ENCODE peak calls at places on chromosomes 7 and 10, in ten cellular contexts. P is prostate gland, C is HL-60, J is spleen, L is H1, B is endothelial cell of umbilical vein, V is transverse colon, I is HCT116, Y is K562, K is GM23338. A is an unnamed sample.

GRCh38 chr10:105974803-105975456 is 1189.6 kb downstream of the SORCS1 start:
- DNase-seq in I (no peak), B (no peak), V (no peak), K (peak; percentile 75), J (no peak), Y (no peak), P (no peak), C (no peak), L (no peak), A (no peak)

GRCh38 chr10:119673271-119673670 is 22.1 kb downstream of the BAG3 start:
- DNase-seq in B (no peak), Y (no peak), V (no peak), K (no peak), J (no peak), P (no peak), L (no peak), I (no peak), C (no peak), A (no peak)

GRCh38 chr10:125538947-125539649 is 143.9 kb downstream of the TEX36 start:
- DNase-seq in B (peak; percentile 22), Y (no peak), J (no peak), L (no peak), K (peak; percentile 18), C (no peak), V (peak; percentile 81), P (peak; percentile 94), I (no peak), A (peak; percentile 57)

GRCh38 chr7:151598045-151598444 is 78.3 kb upstream of the RHEB start:
- DNase-seq in P (no peak), K (no peak), I (peak; percentile 48), J (no peak), L (no peak), V (no peak), Y (no peak), C (no peak), B (no peak), A (no peak)

GRCh38 chr10:109374215-109374614 is 549.1 kb downstream of the XPNPEP1 start:
- DNase-seq in B (no peak), P (no peak), C (no peak), K (no peak), J (no peak), L (no peak), V (no peak), I (no peak), Y (no peak), A (no peak)

GRCh38 chr10:32951111-32951510 is 6.9 kb downstream of the ITGB1 start:
- DNase-seq in B (no peak), Y (no peak), P (no peak), I (no peak), K (no peak), L (no peak), J (no peak), C (no peak), V (no peak), A (no peak)

GRCh38 chr10:127041561-127041960 is 136.3 kb downstream of the DOCK1 start:
- DNase-seq in C (no peak), J (no peak), I (peak; percentile 29), Y (no peak), L (no peak), K (no peak), V (no peak), B (peak; percentile 5), P (no peak), A (no peak)

GRCh38 chr7:138752568-138753518 is 45.0 kb upstream of the TMEM213 start:
- DNase-seq in P (peak; percentile 11), I (peak; percentile 93), C (peak; percentile 21), B (no peak), Y (no peak), K (peak; percentile 45), L (no peak), J (peak; percentile 91), V (peak; percentile 54), A (no peak)

GRCh38 chr7:97512441-97513207 is 219.3 kb upstream of the TAC1 start:
- DNase-seq in J (no peak), L (no peak), B (no peak), C (no peak), V (no peak), K (no peak), Y (no peak), I (no peak), P (no peak), A (no peak)

GRCh38 chr7:44634187-44634838 is 27.9 kb downstream of the OGDH start:
- DNase-seq in I (no peak), P (no peak), J (no peak), V (peak; percentile 61), B (peak; percentile 39), Y (no peak), K (no peak), L (no peak), C (no peak), A (no peak)

GRCh38 chr7:106122713-106123112 is 10.6 kb upstream of the SYPL1 start:
- DNase-seq in L (no peak), Y (no peak), K (no peak), C (no peak), I (no peak), P (no peak), V (no peak), J (no peak), B (no peak), A (no peak)

GRCh38 chr7:66247387-66248078 is 42.4 kb downstream of the TPST1 start:
- DNase-seq in B (no peak), J (no peak), P (no peak), L (no peak), I (no peak), K (no peak), V (no peak), Y (no peak), C (no peak), A (no peak)

GRCh38 chr10:10589540-10589939 is 428.1 kb upstream of the CELF2 start:
- DNase-seq in V (no peak), K (no peak), I (no peak), J (no peak), L (no peak), C (no peak), Y (no peak), B (peak; percentile 56), P (no peak), A (no peak)

GRCh38 chr10:71998840-71999194 is 34.6 kb downstream of the CHST3 start:
- DNase-seq in V (peak; percentile 30), J (peak; percentile 85), K (no peak), Y (no peak), I (no peak), B (peak; percentile 55), L (peak; percentile 34), C (no peak), P (no peak), A (no peak)

GRCh38 chr7:102258749-102259107 is 27.9 kb upstream of the SH2B2 start:
- DNase-seq in J (no peak), V (no peak), P (no peak), K (no peak), I (no peak), Y (no peak), B (no peak), C (no peak), L (no peak), A (no peak)

GRCh38 chr7:102260856-102261255 is 25.8 kb upstream of the SH2B2 start:
- DNase-seq in L (no peak), K (peak; percentile 57), C (no peak), I (no peak), J (no peak), Y (peak; percentile 50), V (no peak), B (no peak), P (no peak), A (no peak)

GRCh38 chr7:102262536-102262935 is 24.1 kb upstream of the SH2B2 start:
- DNase-seq in C (no peak), Y (no peak), B (no peak), P (no peak), I (no peak), J (no peak), K (no peak), V (no peak), L (no peak), A (no peak)

GRCh38 chr7:102264367-102264891 is 22.2 kb upstream of the SH2B2 start:
- DNase-seq in V (no peak), L (no peak), J (no peak), I (no peak), Y (peak; percentile 78), P (no peak), B (peak; percentile 10), C (no peak), K (no peak), A (no peak)

GRCh38 chr7:102261451-102261850 is 25.2 kb upstream of the SH2B2 start:
- DNase-seq in L (no peak), V (no peak), K (no peak), P (no peak), J (no peak), C (no peak), B (no peak), I (no peak), Y (no peak), A (no peak)
- TF ChIP-seq POLR2AphosphoS5 in L (no peak), V (no peak), K (no peak), P (no peak), J (no peak), C (no peak), B (no peak), I (no peak), Y (no peak), A (no peak)

DNA sequence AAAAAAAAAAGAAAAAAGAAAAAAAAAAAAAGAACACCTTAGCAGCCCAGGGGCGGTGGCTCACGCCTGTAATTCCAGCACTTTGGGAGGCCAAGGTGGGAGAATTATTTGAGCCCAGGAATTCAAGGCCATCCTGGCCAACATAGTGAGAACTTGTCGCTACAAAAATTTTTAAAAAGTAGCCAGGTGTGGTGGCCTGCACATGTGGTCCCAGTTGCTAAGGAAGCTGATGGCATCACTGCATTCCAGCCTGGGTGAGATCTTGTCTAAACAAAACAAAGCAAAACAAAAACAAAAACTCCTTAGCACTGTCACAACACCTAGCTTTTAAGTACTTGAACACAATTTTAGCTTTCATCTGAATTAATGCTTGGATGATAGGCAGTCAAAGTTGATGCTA is 86.3 kb upstream of the MKLN1 start:
- DNase-seq in V (no peak), K (peak; percentile 22), L (no peak), C (no peak), P (no peak), Y (no peak), B (no peak), J (no peak), I (no peak), A (peak; percentile 24)
- H3K4me3 ChIP-seq in V (no peak overlapping the region), K (no peak overlapping the region), L (no peak overlapping the region), C (no peak overlapping the region), P (no peak overlapping the region), Y (no peak overlapping the region), B (no peak overlapping the region), J (no peak overlapping the region), I (no peak overlapping the region), A (no peak overlapping the region)

DNA sequence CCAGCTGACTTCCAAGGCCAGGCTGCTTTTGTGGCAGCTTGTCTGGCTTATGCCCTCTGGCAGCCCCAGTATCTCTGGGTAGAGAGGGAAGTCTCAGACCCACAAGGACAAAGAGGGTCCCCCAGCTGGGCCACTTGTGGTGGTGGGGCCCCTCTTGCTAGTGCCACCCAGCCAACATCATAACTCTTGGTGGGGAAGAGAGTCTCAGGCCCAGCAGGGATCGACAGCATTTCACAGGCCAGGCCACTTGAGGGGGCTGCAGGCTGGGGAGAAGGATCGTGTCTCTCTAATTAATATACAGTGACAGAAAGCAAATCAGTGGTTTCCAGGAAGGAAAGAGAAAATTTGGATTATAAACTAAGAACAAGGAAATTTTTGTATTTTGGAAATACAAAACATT is 76.0 kb downstream of the TYW1B start:
- DNase-seq in P (no peak), K (peak; percentile 70), I (no peak), L (peak; percentile 7), V (no peak), Y (peak; percentile 16), B (peak; percentile 48), J (no peak), C (no peak), A (no peak)
- TF ChIP-seq CTCF in P (no peak), K (peak; percentile 75), I (peak; percentile 40), L (peak; percentile 75), V (no peak), Y (peak; percentile 37), B (peak; percentile 35), J (no peak), C (no peak), A (no peak)

GRCh38 chr7:69677905-69678793 is 79.9 kb downstream of the AUTS2 start:
- DNase-seq in Y (no peak), J (no peak), I (no peak), V (no peak), C (no peak), L (no peak), B (no peak), K (no peak), P (peak; percentile 21), A (no peak)
- TF ChIP-seq POLR2AphosphoS5 in Y (no peak), J (no peak), I (no peak), V (no peak), C (no peak), L (no peak), B (no peak), K (no peak), P (peak; percentile 28), A (no peak)